ENCODE peak calls at places on chromosome 10, in ten cellular contexts. Q, J, A, U, D, N, Y, T, I and P are unnamed samples.

GRCh38 chr10:80409121-80409520 is 770 bp downstream of the PRXL2A start:
- DNase-seq in Q (no peak), J (no peak), A (no peak), U (no peak), D (no peak), N (no peak), Y (no peak), T (no peak), I (no peak), P (no peak)

GRCh38 chr10:6769704-6770417 is 189.8 kb upstream of the PRKCQ start:
- DNase-seq in Q (no peak), J (no peak), A (no peak), U (no peak), D (no peak), N (no peak), Y (no peak), T (no peak), I (no peak), P (no peak)

GRCh38 chr10:127945335-127945734 is 38.4 kb downstream of the PTPRE start:
- DNase-seq in Q (peak), J (peak), A (no peak), U (peak), D (no peak), N (no peak), Y (no peak), T (no peak), I (peak), P (no peak)

GRCh38 chr10:98028168-98028770 is 2.2 kb downstream of the CRTAC1 start:
- DNase-seq in Q (peak), J (peak), A (no peak), U (peak), D (peak), N (peak), Y (peak), T (no peak), I (no peak), P (no peak)

GRCh38 chr10:107915277-107915634 is 750.8 kb upstream of the SORCS1 start:
- DNase-seq in Q (no peak), J (no peak), A (no peak), U (peak), D (no peak), N (no peak), Y (no peak), T (no peak), I (no peak), P (peak)

GRCh38 chr10:79066460-79067240 is 2.1 kb upstream of the ZMIZ1 start:
- DNase-seq in Q (peak), J (no peak), A (no peak), U (peak), D (no peak), N (no peak), Y (peak), T (no peak), I (no peak), P (no peak)

GRCh38 chr10:132100556-132101349 is 35.0 kb downstream of the JAKMIP3 start:
- DNase-seq in Q (no peak), J (peak), A (no peak), U (no peak), D (no peak), N (no peak), Y (no peak), T (no peak), I (peak), P (no peak)

GRCh38 chr10:122504551-122504950 is 43.2 kb downstream of the HTRA1 start:
- DNase-seq in Q (peak), J (peak), A (peak), U (peak), D (peak), N (no peak), Y (no peak), T (no peak), I (peak), P (peak)

GRCh38 chr10:69333205-69333604 is 54.9 kb downstream of the HK1 start:
- DNase-seq in Q (no peak), J (peak), A (no peak), U (no peak), D (no peak), N (no peak), Y (peak), T (no peak), I (peak), P (no peak)

GRCh38 chr10:87519582-87519981 is 14.9 kb downstream of the MINPP1 start:
- DNase-seq in Q (no peak), J (no peak), A (no peak), U (no peak), D (no peak), N (no peak), Y (no peak), T (no peak), I (no peak), P (no peak)

GRCh38 chr10:13470270-13470669 is 58.5 kb downstream of the BEND7 start:
- DNase-seq in Q (no peak), J (no peak), A (no peak), U (no peak), D (no peak), N (no peak), Y (no peak), T (no peak), I (no peak), P (no peak)

GRCh38 chr10:119817991-119818888 is 54.4 kb downstream of the MCMBP start:
- DNase-seq in Q (no peak), J (peak), A (peak), U (peak), D (peak), N (peak), Y (peak), T (no peak), I (peak), P (peak)

GRCh38 chr10:86500846-86501245 is 20.7 kb downstream of the WAPL start:
- DNase-seq in Q (no peak), J (no peak), A (no peak), U (no peak), D (no peak), N (no peak), Y (no peak), T (no peak), I (no peak), P (no peak)

GRCh38 chr10:85641479-85641967 is 725.1 kb downstream of the GRID1 start:
- DNase-seq in Q (no peak), J (no peak), A (no peak), U (peak), D (no peak), N (no peak), Y (no peak), T (no peak), I (no peak), P (peak)

GRCh38 chr10:71631007-71631859 is 88.3 kb downstream of the C10orf105 start:
- DNase-seq in Q (peak), J (no peak), A (no peak), U (no peak), D (no peak), N (no peak), Y (peak), T (no peak), I (no peak), P (no peak)

GRCh38 chr10:123150986-123151738 is 3.0 kb upstream of the BUB3 start:
- DNase-seq in Q (no peak), J (no peak), A (no peak), U (no peak), D (no peak), N (no peak), Y (peak), T (no peak), I (no peak), P (no peak)

GRCh38 chr10:42149027-42149700 is 489.2 kb downstream of the ZNF33B start:
- DNase-seq in Q (no peak), J (no peak), A (no peak), U (no peak), D (no peak), N (no peak), Y (no peak), T (no peak), I (no peak), P (no peak)

GRCh38 chr10:90125966-90126600 is 424.7 kb downstream of the KIF20B start:
- DNase-seq in Q (no peak), J (no peak), A (no peak), U (peak), D (no peak), N (no peak), Y (no peak), T (no peak), I (no peak), P (no peak)

GRCh38 chr10:53403688-53404087 is 631.1 kb upstream of the MBL2 start:
- DNase-seq in Q (no peak), J (peak), A (no peak), U (peak), D (no peak), N (no peak), Y (no peak), T (no peak), I (no peak), P (peak)

GRCh38 chr10:113933894-113934532 is 79.6 kb downstream of the NHLRC2 start:
- DNase-seq in Q (no peak), J (no peak), A (no peak), U (no peak), D (no peak), N (no peak), Y (no peak), T (no peak), I (no peak), P (no peak)

GRCh38 chr10:102324061-102324460 is 71.4 kb upstream of the NFKB2 start:
- DNase-seq in Q (no peak), J (no peak), A (no peak), U (no peak), D (no peak), N (no peak), Y (no peak), T (no peak), I (no peak), P (no peak)

GRCh38 chr10:100183482-100183881 is 2.3 kb downstream of the ERLIN1 start:
- DNase-seq in Q (no peak), J (no peak), A (no peak), U (no peak), D (no peak), N (no peak), Y (no peak), T (no peak), I (no peak), P (no peak)

GRCh38 chr10:44070282-44070681 is 314.6 kb downstream of the CXCL12 start:
- DNase-seq in Q (no peak), J (peak), A (no peak), U (no peak), D (no peak), N (no peak), Y (no peak), T (no peak), I (no peak), P (no peak)

GRCh38 chr10:1472178-1472577 is 265.1 kb downstream of the ADARB2 start:
- DNase-seq in Q (no peak), J (no peak), A (no peak), U (no peak), D (no peak), N (no peak), Y (no peak), T (no peak), I (no peak), P (no peak)

GRCh38 chr10:122199070-122199469 is 72.0 kb upstream of the BTBD16 start:
- DNase-seq in Q (no peak), J (peak), A (no peak), U (no peak), D (no peak), N (no peak), Y (no peak), T (no peak), I (no peak), P (no peak)

GRCh38 chr10:101331960-101332359 is 22.0 kb upstream of the BTRC start:
- DNase-seq in Q (no peak), J (no peak), A (no peak), U (no peak), D (no peak), N (no peak), Y (no peak), T (no peak), I (no peak), P (no peak)

GRCh38 chr10:6840093-6840763 is 260.2 kb upstream of the PRKCQ start:
- DNase-seq in Q (no peak), J (no peak), A (no peak), U (no peak), D (no peak), N (no peak), Y (no peak), T (no peak), I (no peak), P (no peak)

GRCh38 chr10:31101123-31101522 is 69.5 kb upstream of the ZNF438 start:
- DNase-seq in Q (no peak), J (no peak), A (peak), U (peak), D (no peak), N (no peak), Y (no peak), T (peak), I (no peak), P (no peak)

GRCh38 chr10:87045434-87045938 is 25.4 kb downstream of the FAM25A start:
- DNase-seq in Q (no peak), J (no peak), A (no peak), U (no peak), D (no peak), N (no peak), Y (no peak), T (no peak), I (no peak), P (no peak)

GRCh38 chr10:6039711-6040110 is 22.5 kb downstream of the IL2RA start:
- DNase-seq in Q (no peak), J (no peak), A (no peak), U (no peak), D (no peak), N (no peak), Y (no peak), T (no peak), I (no peak), P (no peak)

GRCh38 chr10:48449501-48450232 is 143.2 kb downstream of the MAPK8 start:
- DNase-seq in Q (no peak), J (no peak), A (no peak), U (no peak), D (no peak), N (no peak), Y (no peak), T (no peak), I (no peak), P (no peak)

GRCh38 chr10:52020702-52021101 is 293.4 kb upstream of the DKK1 start:
- DNase-seq in Q (no peak), J (no peak), A (no peak), U (no peak), D (no peak), N (no peak), Y (no peak), T (no peak), I (no peak), P (no peak)

GRCh38 chr10:29199344-29199743 is 89.5 kb upstream of the LYZL1 start:
- DNase-seq in Q (no peak), J (no peak), A (no peak), U (no peak), D (no peak), N (no peak), Y (peak), T (no peak), I (no peak), P (no peak)